ENCODE peak calls at places on chromosomes 5 and 9, in seven cellular contexts. N is gastrocnemius medialis, R is heart left ventricle, B is osteoblast, E is uterus, F is cardiac muscle cell, S is right lobe of liver. D is an unnamed sample. For H3K27me3, the result is how much of the 10 kb centered on the place peaks cover.

GRCh38 chr9:133351908-133352634 is 4.1 kb downstream of the RPL7A start:
- DNase-seq in N (peak), R (no peak), B (peak), E (no peak), F (peak), S (no peak), D (no peak)

GRCh38 chr9:100206899-100207298 is 107.9 kb downstream of the INVS start:
- DNase-seq in N (no peak), R (no peak), B (no peak), E (no peak), F (peak), S (no peak), D (no peak)

GRCh38 chr9:134916161-134916665 is 1.5 kb downstream of the FCN1 start:
- DNase-seq in N (no peak), R (no peak), B (no peak), E (no peak), F (no peak), S (no peak), D (no peak)

GRCh38 chr9:129109504-129109903 is 1.1 kb downstream of the CRAT start:
- DNase-seq in N (peak), R (no peak), B (peak), E (peak), F (peak), S (peak), D (no peak)

GRCh38 chr5:27124590-27124989 is 86.2 kb upstream of the CDH9 start:
- DNase-seq in N (no peak), R (no peak), B (peak), E (no peak), F (peak), S (no peak), D (no peak)

GRCh38 chr5:154359222-154359583 is 86.6 kb upstream of the SAP30L start:
- DNase-seq in N (no peak), R (no peak), B (no peak), E (no peak), F (no peak), S (no peak), D (no peak)

GRCh38 chr5:96652769-96653455 is 9.3 kb upstream of the CAST start:
- DNase-seq in N (no peak), R (no peak), B (no peak), E (no peak), F (no peak), S (no peak), D (no peak)

GRCh38 chr5:93607367-93608258 is 24.6 kb downstream of the NR2F1 start:
- DNase-seq in N (no peak), R (no peak), B (no peak), E (no peak), F (peak), S (peak), D (no peak)

GRCh38 chr9:86902606-86903460 is 44.5 kb downstream of the GAS1 start:
- DNase-seq in N (no peak), R (no peak), B (no peak), E (peak), F (peak), S (no peak), D (no peak)

GRCh38 chr9:124348831-124349230 is 66.4 kb downstream of the PSMB7 start:
- DNase-seq in N (no peak), R (no peak), B (peak), E (no peak), F (no peak), S (no peak), D (peak)

GRCh38 chr5:72063219-72063819 is 44.0 kb upstream of the MAP1B start:
- DNase-seq in N (no peak), R (no peak), B (no peak), E (no peak), F (peak), S (no peak), D (no peak)

GRCh38 chr5:44719856-44720255 is 88.9 kb upstream of the MRPS30 start:
- DNase-seq in N (no peak), R (no peak), B (no peak), E (no peak), F (no peak), S (no peak), D (no peak)

GRCh38 chr5:124527220-124527991 is 219.0 kb downstream of the ZNF608 start:
- DNase-seq in N (no peak), R (no peak), B (no peak), E (no peak), F (peak), S (no peak), D (no peak)

GRCh38 chr9:112544477-112544876 is 57.9 kb downstream of the KIAA1958 start:
- DNase-seq in N (no peak), R (no peak), B (no peak), E (no peak), F (no peak), S (no peak), D (no peak)

GRCh38 chr5:71783891-71784290 is 64.8 kb downstream of the CARTPT start:
- DNase-seq in N (no peak), R (no peak), B (no peak), E (no peak), F (no peak), S (no peak), D (no peak)

GRCh38 chr5:3380689-3381088 is 214.9 kb upstream of the IRX1 start:
- DNase-seq in N (no peak), R (no peak), B (no peak), E (no peak), F (no peak), S (no peak), D (no peak)

GRCh38 chr5:176723440-176723839 is 76.2 kb downstream of the TSPAN17 start:
- DNase-seq in N (no peak), R (no peak), B (no peak), E (no peak), F (no peak), S (no peak), D (no peak)

GRCh38 chr5:53512539-53512938 is 32.1 kb downstream of the FST start:
- DNase-seq in N (no peak), R (no peak), B (no peak), E (no peak), F (no peak), S (no peak), D (no peak)

GRCh38 chr5:167478156-167478555 is 813.3 kb upstream of the WWC1 start:
- DNase-seq in N (no peak), R (no peak), B (no peak), E (no peak), F (peak), S (no peak), D (no peak)

GRCh38 chr5:90640484-90641059 is 82.0 kb downstream of the ADGRV1 start:
- DNase-seq in N (no peak), R (no peak), B (no peak), E (no peak), F (no peak), S (no peak), D (no peak)

GRCh38 chr9:110776207-110776606 is 107.6 kb downstream of the MUSK start:
- DNase-seq in N (no peak), R (no peak), B (no peak), E (no peak), F (no peak), S (no peak), D (no peak)

GRCh38 chr9:5500441-5501235 is 9.7 kb upstream of the PDCD1LG2 start:
- DNase-seq in N (no peak), R (peak), B (peak), E (no peak), F (peak), S (peak), D (no peak)

GRCh38 chr9:108889649-108890067 is 27.6 kb downstream of the ACTL7A start:
- DNase-seq in N (no peak), R (no peak), B (no peak), E (no peak), F (peak), S (no peak), D (no peak)

GRCh38 chr5:66960373-66961137 is 236.0 kb downstream of the CD180 start:
- DNase-seq in N (no peak), R (no peak), B (no peak), E (no peak), F (peak), S (no peak), D (no peak)

DNA sequence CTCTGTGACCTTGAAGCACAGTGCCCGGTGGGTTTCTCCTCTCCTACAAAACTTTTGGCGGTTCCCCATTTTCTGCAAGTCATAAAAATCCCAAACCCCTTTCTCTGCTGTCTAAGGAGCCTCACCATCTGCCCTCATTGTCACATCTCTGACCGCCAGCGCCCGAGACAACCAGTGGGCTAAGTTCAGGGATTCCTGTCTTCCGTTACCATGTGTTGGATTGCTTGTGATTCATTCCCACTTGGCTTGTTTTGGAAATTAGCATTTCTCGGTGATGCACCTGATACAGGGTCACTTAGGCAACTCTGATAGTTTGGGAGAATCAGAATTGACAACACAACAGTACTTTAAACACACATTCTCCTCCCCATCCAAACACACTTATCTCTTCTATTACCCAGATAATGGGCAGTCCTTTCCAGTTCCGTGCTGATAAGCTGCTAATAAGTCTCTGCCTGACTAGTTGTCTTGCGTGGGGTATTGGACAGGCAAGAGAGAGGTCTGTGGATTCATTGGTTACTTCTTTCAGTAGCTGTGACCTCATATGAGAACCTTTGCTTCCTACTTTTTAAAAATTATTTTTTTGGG is 70.0 kb upstream of the KLF4 start:
- DNase-seq in N (no peak), R (no peak), B (no peak), E (no peak), F (no peak), S (no peak), D (no peak)
- H3K4me3 ChIP-seq in N (no peak), R (no peak), B (no peak), E (no peak), F (no peak), S (no peak), D (no peak)

GRCh38 chr9:21961569-21961968 is 32.6 kb downstream of the CDKN2A start:
- DNase-seq in N (no peak), R (no peak), B (peak), E (no peak), F (no peak), S (no peak), D (no peak)
- H3K27me3 ChIP-seq in N (under half), R (half or more), B (under half), E (under half), F (half or more), S (under half), D (under half)

GRCh38 chr5:101878190-101878589 is 417.9 kb downstream of the SLCO4C1 start:
- DNase-seq in N (no peak), R (no peak), B (peak), E (no peak), F (no peak), S (no peak), D (no peak)
- TF ChIP-seq CTCF in N (no peak), R (no peak), B (no peak), E (no peak), F (no peak), S (no peak), D (no peak)

DNA sequence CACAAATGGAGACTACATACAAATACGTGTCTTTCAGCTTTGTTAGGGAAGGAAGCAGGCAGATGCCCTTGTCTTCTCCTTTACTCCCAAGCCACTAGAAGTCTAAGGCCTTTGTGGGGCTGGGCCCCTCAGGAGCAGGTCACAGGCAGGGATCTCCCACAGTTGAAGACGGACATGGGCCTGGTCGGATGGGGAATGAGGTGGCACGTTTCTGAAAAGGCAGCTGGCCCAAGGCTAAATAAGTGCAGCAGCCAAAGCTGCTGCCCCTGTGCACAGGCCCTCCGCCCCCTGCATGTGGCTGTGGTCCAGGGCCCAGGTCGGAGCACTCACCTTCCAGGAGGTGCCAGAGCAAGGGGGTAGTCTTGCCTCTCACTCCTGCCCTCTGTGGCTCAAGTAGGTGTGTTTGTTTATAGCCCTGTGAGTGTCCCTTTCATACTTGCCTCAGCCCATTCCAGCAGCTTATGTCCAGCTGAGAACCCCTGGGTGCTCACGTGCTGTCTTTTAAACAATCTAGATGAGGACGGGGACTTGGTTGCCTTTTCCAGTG is 1.8 kb downstream of the SQSTM1 start:
- DNase-seq in N (no peak), R (no peak), B (peak), E (no peak), F (no peak), S (no peak), D (no peak)
- H3K4me3 ChIP-seq in N (peak), R (peak), B (peak), E (peak), F (no peak), S (peak), D (peak)

GRCh38 chr9:89576404-89576824 is 28.4 kb upstream of the GADD45G start:
- DNase-seq in N (no peak), R (no peak), B (no peak), E (no peak), F (peak), S (no peak), D (no peak)
- H3K27me3 ChIP-seq in N (under half), R (under half), B (under half), E (under half), F (under half), S (under half), D (under half)

D was measured in GM06990.